ENCODE peak calls at places on chromosomes 6 and 20, in nine cellular contexts. Z, B, V, M, S, X, N, P and H are unnamed samples.
A peak's percentile ranks its signal among the peaks of the same experiment; 100 is the strongest.

GRCh38 chr6:36827261-36828079 is 11.8 kb downstream of the CPNE5 start:
- DNase-seq in B (peak; percentile 95), X (no peak), M (no peak), V (no peak), P (no peak), N (no peak), Z (no peak), S (no peak), H (peak; percentile 71)

GRCh38 chr6:128803911-128804310 is 79.0 kb upstream of the LAMA2 start:
- DNase-seq in V (no peak), Z (no peak), M (no peak), P (no peak), N (no peak), B (peak; percentile 78), X (no peak), S (no peak), H (no peak)

GRCh38 chr6:106574729-106575458 is 54.4 kb downstream of the RTN4IP1 start:
- DNase-seq in B (peak; percentile 88), Z (peak; percentile 60), S (no peak), N (no peak), X (peak; percentile 39), P (no peak), V (no peak), M (no peak), H (peak; percentile 49)

GRCh38 chr20:35618372-35619131 is 2.9 kb downstream of the SPAG4 start:
- DNase-seq in M (peak; percentile 37), P (no peak), B (peak; percentile 23), S (no peak), N (no peak), V (peak; percentile 55), X (no peak), Z (no peak), H (no peak)

GRCh38 chr6:15293674-15294073 is 47.8 kb downstream of the JARID2 start:
- DNase-seq in M (no peak), B (no peak), Z (no peak), X (no peak), P (no peak), S (no peak), V (no peak), N (no peak), H (no peak)

GRCh38 chr20:62143976-62144825 is 632 bp downstream of the SS18L1 start:
- DNase-seq in P (peak; percentile 82), S (no peak), B (peak; percentile 70), V (peak; percentile 76), N (peak; percentile 32), X (no peak), M (peak; percentile 75), Z (peak; percentile 11), H (no peak)

GRCh38 chr6:150373260-150373701 is 4.5 kb downstream of the IYD start:
- DNase-seq in N (no peak), B (peak; percentile 62), V (no peak), Z (no peak), S (no peak), M (no peak), X (no peak), P (no peak), H (no peak)

GRCh38 chr6:112036088-112036637 is 17.7 kb upstream of the CCN6 start:
- DNase-seq in X (no peak), V (no peak), B (no peak), P (no peak), Z (no peak), N (no peak), M (no peak), S (no peak), H (no peak)

GRCh38 chr6:167832497-167833395 is 6.0 kb downstream of the AFDN start:
- DNase-seq in X (no peak), B (no peak), S (no peak), V (no peak), N (no peak), P (no peak), M (no peak), Z (no peak), H (no peak)

GRCh38 chr6:111721677-111722219 is 116.1 kb upstream of the TRAF3IP2 start:
- DNase-seq in X (no peak), B (no peak), P (no peak), Z (no peak), S (no peak), N (no peak), V (no peak), M (peak; percentile 29), H (no peak)

GRCh38 chr6:116313377-116313776 is 33.6 kb upstream of the TSPYL1 start:
- DNase-seq in P (no peak), B (peak; percentile 58), N (no peak), V (no peak), M (no peak), X (no peak), S (no peak), Z (no peak), H (no peak)

GRCh38 chr6:158011478-158011920 is 29.8 kb downstream of the SYNJ2 start:
- DNase-seq in M (no peak), S (no peak), N (no peak), P (peak; percentile 1), Z (no peak), X (no peak), V (no peak), B (peak; percentile 49), H (no peak)

GRCh38 chr20:3238616-3239025 is 369 bp downstream of the SLC4A11 start:
- DNase-seq in N (no peak), M (peak; percentile 47), V (no peak), S (no peak), P (peak; percentile 67), B (peak; percentile 7), X (no peak), Z (no peak), H (no peak)

GRCh38 chr20:4813839-4814695 is 92.4 kb downstream of the PRND start:
- DNase-seq in M (peak; percentile 32), V (no peak), Z (no peak), S (no peak), B (no peak), P (peak; percentile 70), X (peak; percentile 47), N (no peak), H (no peak)

GRCh38 chr6:157405986-157406385 is 25.0 kb downstream of the ZDHHC14 start:
- DNase-seq in S (no peak), V (no peak), Z (no peak), X (peak; percentile 46), N (no peak), M (no peak), P (no peak), B (peak; percentile 69), H (no peak)

GRCh38 chr6:125002090-125002741 is 40.0 kb downstream of the RNF217 start:
- DNase-seq in V (no peak), Z (no peak), X (peak; percentile 6), S (no peak), M (no peak), P (no peak), B (peak; percentile 78), N (no peak), H (no peak)